ENCODE peak calls at places on chromosomes 11 and 22, in eight cellular contexts. One of them, this sample, is unnamed.

GRCh38 chr11:47156951-47157350 is 19.7 kb downstream of the ARFGAP2 start:
- DNase-seq in AG09319: no peak
- DNase-seq in colonic mucosa: no peak
- DNase-seq in lower lobe of right lung: no peak
- DNase-seq in stimulated activated CD4-positive, alpha-beta T cell treated with anti-CD3 and anti-CD28 coated beads, Interleukin-4, amount 100 ng/mL, for 48 hours: no peak
- DNase-seq in A549: no peak
- DNase-seq in GM13977: no peak
- DNase-seq in stromal cell of bone marrow: no peak
- DNase-seq in this sample: no peak

GRCh38 chr11:26599421-26599820 is 27.4 kb upstream of the MUC15 start:
- DNase-seq in stromal cell of bone marrow: peak
- DNase-seq in GM13977: no peak
- DNase-seq in stimulated activated CD4-positive, alpha-beta T cell treated with anti-CD3 and anti-CD28 coated beads, Interleukin-4, amount 100 ng/mL, for 48 hours: no peak
- DNase-seq in AG09319: no peak
- DNase-seq in lower lobe of right lung: no peak
- DNase-seq in colonic mucosa: no peak
- DNase-seq in A549: no peak
- DNase-seq in this sample: no peak

GRCh38 chr11:14185461-14185860 is 173.5 kb downstream of the RRAS2 start:
- DNase-seq in lower lobe of right lung: no peak
- DNase-seq in colonic mucosa: no peak
- DNase-seq in stimulated activated CD4-positive, alpha-beta T cell treated with anti-CD3 and anti-CD28 coated beads, Interleukin-4, amount 100 ng/mL, for 48 hours: no peak
- DNase-seq in GM13977: no peak
- DNase-seq in stromal cell of bone marrow: no peak
- DNase-seq in A549: no peak
- DNase-seq in AG09319: no peak
- DNase-seq in this sample: no peak

GRCh38 chr11:72609045-72609444 is 65.2 kb downstream of the PDE2A start:
- DNase-seq in GM13977: peak
- DNase-seq in stromal cell of bone marrow: no peak
- DNase-seq in lower lobe of right lung: no peak
- DNase-seq in AG09319: no peak
- DNase-seq in stimulated activated CD4-positive, alpha-beta T cell treated with anti-CD3 and anti-CD28 coated beads, Interleukin-4, amount 100 ng/mL, for 48 hours: no peak
- DNase-seq in A549: no peak
- DNase-seq in colonic mucosa: no peak
- DNase-seq in this sample: no peak

GRCh38 chr11:99069831-99070444 is 49.2 kb downstream of the CNTN5 start:
- DNase-seq in stimulated activated CD4-positive, alpha-beta T cell treated with anti-CD3 and anti-CD28 coated beads, Interleukin-4, amount 100 ng/mL, for 48 hours: no peak
- DNase-seq in colonic mucosa: no peak
- DNase-seq in AG09319: no peak
- DNase-seq in GM13977: no peak
- DNase-seq in A549: no peak
- DNase-seq in lower lobe of right lung: no peak
- DNase-seq in stromal cell of bone marrow: no peak
- DNase-seq in this sample: no peak

GRCh38 chr11:92443109-92443508 is 218.5 kb downstream of the FAT3 start:
- DNase-seq in A549: no peak
- DNase-seq in lower lobe of right lung: no peak
- DNase-seq in GM13977: no peak
- DNase-seq in stimulated activated CD4-positive, alpha-beta T cell treated with anti-CD3 and anti-CD28 coated beads, Interleukin-4, amount 100 ng/mL, for 48 hours: no peak
- DNase-seq in AG09319: no peak
- DNase-seq in stromal cell of bone marrow: no peak
- DNase-seq in colonic mucosa: no peak
- DNase-seq in this sample: no peak

GRCh38 chr11:107078375-107078774 is 60.1 kb upstream of the GUCY1A2 start:
- DNase-seq in GM13977: no peak
- DNase-seq in A549: no peak
- DNase-seq in stimulated activated CD4-positive, alpha-beta T cell treated with anti-CD3 and anti-CD28 coated beads, Interleukin-4, amount 100 ng/mL, for 48 hours: no peak
- DNase-seq in AG09319: no peak
- DNase-seq in stromal cell of bone marrow: no peak
- DNase-seq in lower lobe of right lung: no peak
- DNase-seq in colonic mucosa: no peak
- DNase-seq in this sample: no peak

GRCh38 chr11:94613120-94613519 is 46.0 kb downstream of the PIWIL4 start:
- DNase-seq in GM13977: no peak
- DNase-seq in AG09319: no peak
- DNase-seq in A549: no peak
- DNase-seq in colonic mucosa: no peak
- DNase-seq in stromal cell of bone marrow: no peak
- DNase-seq in stimulated activated CD4-positive, alpha-beta T cell treated with anti-CD3 and anti-CD28 coated beads, Interleukin-4, amount 100 ng/mL, for 48 hours: no peak
- DNase-seq in lower lobe of right lung: no peak
- DNase-seq in this sample: no peak

GRCh38 chr11:72671144-72672099 is 2.8 kb downstream of the PDE2A start:
- DNase-seq in stromal cell of bone marrow: no peak
- DNase-seq in GM13977: no peak
- DNase-seq in stimulated activated CD4-positive, alpha-beta T cell treated with anti-CD3 and anti-CD28 coated beads, Interleukin-4, amount 100 ng/mL, for 48 hours: no peak
- DNase-seq in colonic mucosa: no peak
- DNase-seq in A549: no peak
- DNase-seq in lower lobe of right lung: no peak
- DNase-seq in AG09319: no peak
- DNase-seq in this sample: no peak

GRCh38 chr11:15794361-15795150 is 561.8 kb downstream of the SOX6 start:
- DNase-seq in stimulated activated CD4-positive, alpha-beta T cell treated with anti-CD3 and anti-CD28 coated beads, Interleukin-4, amount 100 ng/mL, for 48 hours: no peak
- DNase-seq in A549: no peak
- DNase-seq in AG09319: no peak
- DNase-seq in stromal cell of bone marrow: no peak
- DNase-seq in GM13977: no peak
- DNase-seq in colonic mucosa: no peak
- DNase-seq in lower lobe of right lung: no peak
- DNase-seq in this sample: no peak

GRCh38 chr22:49566141-49566541 is 261.5 kb downstream of the BRD1 start:
- DNase-seq in colonic mucosa: no peak
- DNase-seq in lower lobe of right lung: no peak
- DNase-seq in stimulated activated CD4-positive, alpha-beta T cell treated with anti-CD3 and anti-CD28 coated beads, Interleukin-4, amount 100 ng/mL, for 48 hours: no peak
- DNase-seq in AG09319: no peak
- DNase-seq in A549: no peak
- DNase-seq in stromal cell of bone marrow: no peak
- DNase-seq in GM13977: no peak
- DNase-seq in this sample: no peak

GRCh38 chr11:4821021-4821420 is at the start of gene OR51F2:
- DNase-seq in stromal cell of bone marrow: no peak
- DNase-seq in stimulated activated CD4-positive, alpha-beta T cell treated with anti-CD3 and anti-CD28 coated beads, Interleukin-4, amount 100 ng/mL, for 48 hours: no peak
- DNase-seq in lower lobe of right lung: no peak
- DNase-seq in GM13977: no peak
- DNase-seq in A549: no peak
- DNase-seq in colonic mucosa: no peak
- DNase-seq in AG09319: no peak
- DNase-seq in this sample: no peak

GRCh38 chr22:42179616-42180015 is 49.0 kb upstream of the CYP2D6 start:
- DNase-seq in AG09319: peak
- DNase-seq in stimulated activated CD4-positive, alpha-beta T cell treated with anti-CD3 and anti-CD28 coated beads, Interleukin-4, amount 100 ng/mL, for 48 hours: no peak
- DNase-seq in stromal cell of bone marrow: peak
- DNase-seq in lower lobe of right lung: no peak
- DNase-seq in GM13977: no peak
- DNase-seq in A549: no peak
- DNase-seq in colonic mucosa: no peak
- DNase-seq in this sample: no peak

GRCh38 chr11:12175694-12176241 is 65.4 kb downstream of the MICAL2 start:
- DNase-seq in colonic mucosa: no peak
- DNase-seq in lower lobe of right lung: no peak
- DNase-seq in A549: peak
- DNase-seq in stromal cell of bone marrow: peak
- DNase-seq in GM13977: no peak
- DNase-seq in stimulated activated CD4-positive, alpha-beta T cell treated with anti-CD3 and anti-CD28 coated beads, Interleukin-4, amount 100 ng/mL, for 48 hours: no peak
- DNase-seq in AG09319: no peak
- DNase-seq in this sample: peak

GRCh38 chr22:20887375-20887774 is 28.6 kb downstream of the SNAP29 start:
- DNase-seq in lower lobe of right lung: no peak
- DNase-seq in GM13977: no peak
- DNase-seq in A549: no peak
- DNase-seq in colonic mucosa: no peak
- DNase-seq in AG09319: no peak
- DNase-seq in stromal cell of bone marrow: no peak
- DNase-seq in stimulated activated CD4-positive, alpha-beta T cell treated with anti-CD3 and anti-CD28 coated beads, Interleukin-4, amount 100 ng/mL, for 48 hours: no peak
- DNase-seq in this sample: no peak

GRCh38 chr11:112537846-112538330 is 277.2 kb upstream of the PLET1 start:
- DNase-seq in colonic mucosa: no peak
- DNase-seq in lower lobe of right lung: no peak
- DNase-seq in stimulated activated CD4-positive, alpha-beta T cell treated with anti-CD3 and anti-CD28 coated beads, Interleukin-4, amount 100 ng/mL, for 48 hours: no peak
- DNase-seq in GM13977: no peak
- DNase-seq in AG09319: no peak
- DNase-seq in stromal cell of bone marrow: no peak
- DNase-seq in A549: no peak
- DNase-seq in this sample: no peak

GRCh38 chr11:124551987-124552386 is 8.5 kb upstream of the OR8B12 start:
- DNase-seq in lower lobe of right lung: no peak
- DNase-seq in stimulated activated CD4-positive, alpha-beta T cell treated with anti-CD3 and anti-CD28 coated beads, Interleukin-4, amount 100 ng/mL, for 48 hours: no peak
- DNase-seq in stromal cell of bone marrow: no peak
- DNase-seq in A549: no peak
- DNase-seq in GM13977: no peak
- DNase-seq in AG09319: no peak
- DNase-seq in colonic mucosa: no peak
- DNase-seq in this sample: no peak

GRCh38 chr11:85855341-85855656 is at the start of gene CCDC83:
- DNase-seq in colonic mucosa: no peak
- DNase-seq in lower lobe of right lung: no peak
- DNase-seq in stromal cell of bone marrow: no peak
- DNase-seq in stimulated activated CD4-positive, alpha-beta T cell treated with anti-CD3 and anti-CD28 coated beads, Interleukin-4, amount 100 ng/mL, for 48 hours: no peak
- DNase-seq in A549: no peak
- DNase-seq in AG09319: no peak
- DNase-seq in GM13977: no peak
- DNase-seq in this sample: no peak

GRCh38 chr11:10351768-10352641 is 47.1 kb downstream of the ADM start:
- DNase-seq in AG09319: no peak
- DNase-seq in lower lobe of right lung: no peak
- DNase-seq in stimulated activated CD4-positive, alpha-beta T cell treated with anti-CD3 and anti-CD28 coated beads, Interleukin-4, amount 100 ng/mL, for 48 hours: no peak
- DNase-seq in stromal cell of bone marrow: peak
- DNase-seq in GM13977: no peak
- DNase-seq in colonic mucosa: peak
- DNase-seq in A549: peak
- DNase-seq in this sample: no peak

GRCh38 chr11:13101836-13102574 is 92.9 kb downstream of the RASSF10 start:
- DNase-seq in stimulated activated CD4-positive, alpha-beta T cell treated with anti-CD3 and anti-CD28 coated beads, Interleukin-4, amount 100 ng/mL, for 48 hours: no peak
- DNase-seq in colonic mucosa: no peak
- DNase-seq in GM13977: no peak
- DNase-seq in stromal cell of bone marrow: no peak
- DNase-seq in lower lobe of right lung: no peak
- DNase-seq in AG09319: no peak
- DNase-seq in A549: no peak
- DNase-seq in this sample: no peak

GRCh38 chr11:64072403-64072802 is 36.7 kb downstream of the FLRT1 start:
- DNase-seq in stimulated activated CD4-positive, alpha-beta T cell treated with anti-CD3 and anti-CD28 coated beads, Interleukin-4, amount 100 ng/mL, for 48 hours: no peak
- DNase-seq in AG09319: no peak
- DNase-seq in lower lobe of right lung: no peak
- DNase-seq in colonic mucosa: no peak
- DNase-seq in stromal cell of bone marrow: no peak
- DNase-seq in A549: no peak
- DNase-seq in GM13977: no peak
- DNase-seq in this sample: no peak

GRCh38 chr11:126310992-126311310 is 7.1 kb downstream of the DCPS start:
- DNase-seq in stromal cell of bone marrow: no peak
- DNase-seq in lower lobe of right lung: no peak
- DNase-seq in stimulated activated CD4-positive, alpha-beta T cell treated with anti-CD3 and anti-CD28 coated beads, Interleukin-4, amount 100 ng/mL, for 48 hours: no peak
- DNase-seq in GM13977: no peak
- DNase-seq in AG09319: no peak
- DNase-seq in colonic mucosa: no peak
- DNase-seq in A549: no peak
- DNase-seq in this sample: no peak

GRCh38 chr22:27668828-27669797 is 132.4 kb downstream of the MN1 start:
- DNase-seq in stromal cell of bone marrow: peak
- DNase-seq in lower lobe of right lung: peak
- DNase-seq in A549: peak
- DNase-seq in colonic mucosa: peak
- DNase-seq in GM13977: no peak
- DNase-seq in stimulated activated CD4-positive, alpha-beta T cell treated with anti-CD3 and anti-CD28 coated beads, Interleukin-4, amount 100 ng/mL, for 48 hours: no peak
- DNase-seq in AG09319: no peak
- DNase-seq in this sample: no peak

GRCh38 chr22:21067901-21068680 is 22.3 kb downstream of the LRRC74B start:
- DNase-seq in AG09319: no peak
- DNase-seq in stimulated activated CD4-positive, alpha-beta T cell treated with anti-CD3 and anti-CD28 coated beads, Interleukin-4, amount 100 ng/mL, for 48 hours: no peak
- DNase-seq in GM13977: no peak
- DNase-seq in stromal cell of bone marrow: no peak
- DNase-seq in lower lobe of right lung: no peak
- DNase-seq in A549: no peak
- DNase-seq in colonic mucosa: no peak
- DNase-seq in this sample: no peak

GRCh38 chr11:123179571-123179970 is 15.5 kb downstream of the CLMP start:
- DNase-seq in stimulated activated CD4-positive, alpha-beta T cell treated with anti-CD3 and anti-CD28 coated beads, Interleukin-4, amount 100 ng/mL, for 48 hours: no peak
- DNase-seq in AG09319: no peak
- DNase-seq in stromal cell of bone marrow: no peak
- DNase-seq in lower lobe of right lung: no peak
- DNase-seq in colonic mucosa: peak
- DNase-seq in GM13977: no peak
- DNase-seq in A549: no peak
- DNase-seq in this sample: no peak

GRCh38 chr11:65026810-65027209 is 429 bp upstream of the SNX15 start:
- DNase-seq in lower lobe of right lung: no peak
- DNase-seq in GM13977: no peak
- DNase-seq in colonic mucosa: no peak
- DNase-seq in stimulated activated CD4-positive, alpha-beta T cell treated with anti-CD3 and anti-CD28 coated beads, Interleukin-4, amount 100 ng/mL, for 48 hours: no peak
- DNase-seq in A549: no peak
- DNase-seq in stromal cell of bone marrow: peak
- DNase-seq in AG09319: no peak
- DNase-seq in this sample: no peak